ENCODE peak calls at places on chromosomes 6 and 20, in eight cellular contexts. One of them, this sample, is unnamed.
A peak's percentile ranks its signal among the peaks of the same experiment; 100 is the strongest.

GRCh38 chr20:33079267-33079666 is at the start of gene BPIFB4:
- DNase-seq in GM10248: no peak
- DNase-seq in fibroblast of pulmonary artery: no peak
- DNase-seq in AG04450: no peak
- DNase-seq in Calu3: no peak
- DNase-seq in WERI-Rb-1: no peak
- DNase-seq in GM12865: no peak
- DNase-seq in heart right ventricle: no peak
- DNase-seq in this sample: no peak

GRCh38 chr20:32189691-32190607 is 17.6 kb downstream of the PLAGL2 start:
- DNase-seq in GM10248: peak; percentile 48
- DNase-seq in fibroblast of pulmonary artery: no peak
- DNase-seq in AG04450: no peak
- DNase-seq in Calu3: no peak
- DNase-seq in WERI-Rb-1: peak; percentile 76
- DNase-seq in GM12865: no peak
- DNase-seq in heart right ventricle: peak; percentile 48
- DNase-seq in this sample: no peak

GRCh38 chr20:59152559-59153354 is 10.9 kb upstream of the ZNF831 start:
- DNase-seq in GM10248: no peak
- DNase-seq in fibroblast of pulmonary artery: no peak
- DNase-seq in AG04450: no peak
- DNase-seq in Calu3: no peak
- DNase-seq in WERI-Rb-1: no peak
- DNase-seq in GM12865: no peak
- DNase-seq in heart right ventricle: no peak
- DNase-seq in this sample: no peak

GRCh38 chr6:42349753-42350573 is 101.8 kb downstream of the TRERF1 start:
- DNase-seq in GM10248: no peak
- DNase-seq in fibroblast of pulmonary artery: no peak
- DNase-seq in AG04450: no peak
- DNase-seq in Calu3: no peak
- DNase-seq in WERI-Rb-1: peak; percentile 78
- DNase-seq in GM12865: no peak
- DNase-seq in heart right ventricle: no peak
- DNase-seq in this sample: no peak

GRCh38 chr20:33209789-33210188 is 7.4 kb upstream of the BPIFA3 start:
- DNase-seq in GM10248: peak; percentile 44
- DNase-seq in fibroblast of pulmonary artery: peak; percentile 66
- DNase-seq in AG04450: peak; percentile 20
- DNase-seq in Calu3: peak; percentile 89
- DNase-seq in WERI-Rb-1: peak; percentile 23
- DNase-seq in GM12865: peak; percentile 63
- DNase-seq in heart right ventricle: peak; percentile 64
- DNase-seq in this sample: peak; percentile 11

GRCh38 chr20:60365882-60366281 is 407.7 kb downstream of the CDH26 start:
- DNase-seq in GM10248: no peak
- DNase-seq in fibroblast of pulmonary artery: no peak
- DNase-seq in AG04450: no peak
- DNase-seq in Calu3: no peak
- DNase-seq in WERI-Rb-1: no peak
- DNase-seq in GM12865: no peak
- DNase-seq in heart right ventricle: no peak
- DNase-seq in this sample: no peak

GRCh38 chr20:16147916-16148315 is 425.3 kb downstream of the KIF16B start:
- DNase-seq in GM10248: no peak
- DNase-seq in fibroblast of pulmonary artery: no peak
- DNase-seq in AG04450: no peak
- DNase-seq in Calu3: no peak
- DNase-seq in WERI-Rb-1: no peak
- DNase-seq in GM12865: no peak
- DNase-seq in heart right ventricle: no peak
- DNase-seq in this sample: no peak

GRCh38 chr6:123956492-123957139 is 153.0 kb downstream of the NKAIN2 start:
- DNase-seq in GM10248: no peak
- DNase-seq in fibroblast of pulmonary artery: no peak
- DNase-seq in AG04450: no peak
- DNase-seq in Calu3: no peak
- DNase-seq in WERI-Rb-1: no peak
- DNase-seq in GM12865: no peak
- DNase-seq in heart right ventricle: no peak
- DNase-seq in this sample: no peak

GRCh38 chr20:64244870-64245603 is 10.5 kb upstream of the PCMTD2 start:
- DNase-seq in GM10248: no peak
- DNase-seq in fibroblast of pulmonary artery: no peak
- DNase-seq in AG04450: no peak
- DNase-seq in Calu3: no peak
- DNase-seq in WERI-Rb-1: no peak
- DNase-seq in GM12865: no peak
- DNase-seq in heart right ventricle: no peak
- DNase-seq in this sample: no peak

GRCh38 chr6:31822038-31822821 is 5.3 kb upstream of the HSPA1B start:
- DNase-seq in GM10248: peak; percentile 71
- DNase-seq in fibroblast of pulmonary artery: peak; percentile 89
- DNase-seq in AG04450: no peak
- DNase-seq in Calu3: peak; percentile 93
- DNase-seq in WERI-Rb-1: no peak
- DNase-seq in GM12865: peak; percentile 73
- DNase-seq in heart right ventricle: peak; percentile 78
- DNase-seq in this sample: peak; percentile 53

GRCh38 chr20:21391495-21392298 is 5.6 kb downstream of the NKX2-4 start:
- DNase-seq in GM10248: peak; percentile 43
- DNase-seq in fibroblast of pulmonary artery: no peak
- DNase-seq in AG04450: no peak
- DNase-seq in Calu3: no peak
- DNase-seq in WERI-Rb-1: no peak
- DNase-seq in GM12865: no peak
- DNase-seq in heart right ventricle: no peak
- DNase-seq in this sample: no peak

GRCh38 chr20:49112596-49113274 is 66.6 kb downstream of the CSE1L start:
- DNase-seq in GM10248: no peak
- DNase-seq in fibroblast of pulmonary artery: peak; percentile 17
- DNase-seq in AG04450: no peak
- DNase-seq in Calu3: no peak
- DNase-seq in WERI-Rb-1: no peak
- DNase-seq in GM12865: no peak
- DNase-seq in heart right ventricle: no peak
- DNase-seq in this sample: peak; percentile 59

GRCh38 chr20:61628480-61628879 is 376.4 kb downstream of the CDH4 start:
- DNase-seq in GM10248: no peak
- DNase-seq in fibroblast of pulmonary artery: no peak
- DNase-seq in AG04450: no peak
- DNase-seq in Calu3: no peak
- DNase-seq in WERI-Rb-1: no peak
- DNase-seq in GM12865: no peak
- DNase-seq in heart right ventricle: no peak
- DNase-seq in this sample: no peak

GRCh38 chr6:78528926-78529325 is 338.4 kb upstream of the IRAK1BP1 start:
- DNase-seq in GM10248: no peak
- DNase-seq in fibroblast of pulmonary artery: no peak
- DNase-seq in AG04450: no peak
- DNase-seq in Calu3: no peak
- DNase-seq in WERI-Rb-1: no peak
- DNase-seq in GM12865: no peak
- DNase-seq in heart right ventricle: no peak
- DNase-seq in this sample: no peak

GRCh38 chr6:15779726-15780125 is 116.9 kb upstream of the DTNBP1 start:
- DNase-seq in GM10248: no peak
- DNase-seq in fibroblast of pulmonary artery: no peak
- DNase-seq in AG04450: no peak
- DNase-seq in Calu3: no peak
- DNase-seq in WERI-Rb-1: no peak
- DNase-seq in GM12865: peak; percentile 4
- DNase-seq in heart right ventricle: no peak
- DNase-seq in this sample: no peak

GRCh38 chr6:7684843-7685242 is 41.1 kb upstream of the BMP6 start:
- DNase-seq in GM10248: no peak
- DNase-seq in fibroblast of pulmonary artery: no peak
- DNase-seq in AG04450: no peak
- DNase-seq in Calu3: no peak
- DNase-seq in WERI-Rb-1: no peak
- DNase-seq in GM12865: no peak
- DNase-seq in heart right ventricle: no peak
- DNase-seq in this sample: no peak

GRCh38 chr6:145031001-145031400 is 704.3 kb downstream of the EPM2A start:
- DNase-seq in GM10248: no peak
- DNase-seq in fibroblast of pulmonary artery: no peak
- DNase-seq in AG04450: no peak
- DNase-seq in Calu3: no peak
- DNase-seq in WERI-Rb-1: no peak
- DNase-seq in GM12865: no peak
- DNase-seq in heart right ventricle: no peak
- DNase-seq in this sample: no peak

GRCh38 chr20:17662333-17663039 is 19.6 kb downstream of the RRBP1 start:
- DNase-seq in GM10248: no peak
- DNase-seq in fibroblast of pulmonary artery: peak; percentile 86
- DNase-seq in AG04450: no peak
- DNase-seq in Calu3: no peak
- DNase-seq in WERI-Rb-1: no peak
- DNase-seq in GM12865: peak; percentile 40
- DNase-seq in heart right ventricle: no peak
- DNase-seq in this sample: peak; percentile 89

GRCh38 chr20:46994341-46994740 is 99.7 kb downstream of the EYA2 start:
- DNase-seq in GM10248: peak; percentile 63
- DNase-seq in fibroblast of pulmonary artery: no peak
- DNase-seq in AG04450: no peak
- DNase-seq in Calu3: peak; percentile 45
- DNase-seq in WERI-Rb-1: no peak
- DNase-seq in GM12865: peak; percentile 89
- DNase-seq in heart right ventricle: no peak
- DNase-seq in this sample: no peak

GRCh38 chr6:154410619-154411044 is 54.0 kb upstream of the IPCEF1 start:
- DNase-seq in GM10248: no peak
- DNase-seq in fibroblast of pulmonary artery: peak; percentile 97
- DNase-seq in AG04450: peak; percentile 91
- DNase-seq in Calu3: peak; percentile 42
- DNase-seq in WERI-Rb-1: no peak
- DNase-seq in GM12865: peak; percentile 24
- DNase-seq in heart right ventricle: no peak
- DNase-seq in this sample: peak; percentile 94

GRCh38 chr6:34834789-34835518 is 43.1 kb downstream of the BLTP3A start:
- DNase-seq in GM10248: no peak
- DNase-seq in fibroblast of pulmonary artery: peak; percentile 59
- DNase-seq in AG04450: no peak
- DNase-seq in Calu3: no peak
- DNase-seq in WERI-Rb-1: no peak
- DNase-seq in GM12865: no peak
- DNase-seq in heart right ventricle: no peak
- DNase-seq in this sample: peak; percentile 65

GRCh38 chr6:110858016-110858415 is 16.6 kb upstream of the AMD1 start:
- DNase-seq in GM10248: no peak
- DNase-seq in fibroblast of pulmonary artery: no peak
- DNase-seq in AG04450: no peak
- DNase-seq in Calu3: no peak
- DNase-seq in WERI-Rb-1: no peak
- DNase-seq in GM12865: no peak
- DNase-seq in heart right ventricle: no peak
- DNase-seq in this sample: no peak
- TF ChIP-seq CTCF in GM10248: no peak
- TF ChIP-seq CTCF in fibroblast of pulmonary artery: no peak
- TF ChIP-seq CTCF in AG04450: no peak
- TF ChIP-seq CTCF in Calu3: no peak
- TF ChIP-seq CTCF in WERI-Rb-1: no peak
- TF ChIP-seq CTCF in GM12865: no peak
- TF ChIP-seq CTCF in heart right ventricle: no peak
- TF ChIP-seq CTCF in this sample: no peak

GRCh38 chr6:4844108-4844507 is 67.9 kb downstream of the CDYL start:
- DNase-seq in GM10248: no peak
- DNase-seq in fibroblast of pulmonary artery: no peak
- DNase-seq in AG04450: no peak
- DNase-seq in Calu3: no peak
- DNase-seq in WERI-Rb-1: peak; percentile 46
- DNase-seq in GM12865: no peak
- DNase-seq in heart right ventricle: no peak
- DNase-seq in this sample: no peak
- TF ChIP-seq CTCF in GM10248: peak; percentile 24
- TF ChIP-seq CTCF in fibroblast of pulmonary artery: peak; percentile 7
- TF ChIP-seq CTCF in AG04450: no peak
- TF ChIP-seq CTCF in Calu3: no peak
- TF ChIP-seq CTCF in WERI-Rb-1: peak; percentile 64
- TF ChIP-seq CTCF in GM12865: peak; percentile 11
- TF ChIP-seq CTCF in heart right ventricle: no peak
- TF ChIP-seq CTCF in this sample: peak; percentile 50

DNA sequence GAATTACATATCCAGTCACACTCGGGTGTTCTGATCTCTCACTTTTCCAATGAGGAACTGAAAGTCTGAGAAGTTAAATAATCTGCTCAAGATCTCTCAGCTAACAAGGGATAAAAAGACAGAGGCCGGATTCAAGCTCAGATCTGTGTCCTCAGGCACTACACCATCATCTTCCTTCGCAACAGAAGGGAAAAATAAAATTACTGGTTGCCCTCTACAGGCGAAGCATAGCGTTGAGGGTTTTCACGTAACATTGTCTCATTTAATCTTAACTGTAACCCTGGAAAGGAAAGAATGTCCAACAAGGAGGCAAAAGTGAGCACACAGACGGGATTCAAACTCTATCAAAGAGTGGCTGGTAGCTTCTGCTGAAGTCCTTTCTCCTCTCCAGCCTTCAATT is 67.8 kb upstream of the ANKEF1 start:
- DNase-seq in GM10248: no peak
- DNase-seq in fibroblast of pulmonary artery: peak; percentile 18
- DNase-seq in AG04450: no peak
- DNase-seq in Calu3: no peak
- DNase-seq in WERI-Rb-1: no peak
- DNase-seq in GM12865: peak; percentile 7
- DNase-seq in heart right ventricle: no peak
- DNase-seq in this sample: no peak
- TF ChIP-seq CTCF in GM10248: no peak
- TF ChIP-seq CTCF in fibroblast of pulmonary artery: peak; percentile 36
- TF ChIP-seq CTCF in AG04450: peak; percentile 35
- TF ChIP-seq CTCF in Calu3: peak; percentile 27
- TF ChIP-seq CTCF in WERI-Rb-1: peak; percentile 51
- TF ChIP-seq CTCF in GM12865: peak; percentile 23
- TF ChIP-seq CTCF in heart right ventricle: no peak
- TF ChIP-seq CTCF in this sample: peak; percentile 60

GRCh38 chr6:159117541-159117940 is 51.7 kb upstream of the FNDC1 start:
- DNase-seq in GM10248: no peak
- DNase-seq in fibroblast of pulmonary artery: no peak
- DNase-seq in AG04450: no peak
- DNase-seq in Calu3: no peak
- DNase-seq in WERI-Rb-1: no peak
- DNase-seq in GM12865: peak; percentile 41
- DNase-seq in heart right ventricle: no peak
- DNase-seq in this sample: no peak

GRCh38 chr6:159121387-159121955 is 47.7 kb upstream of the FNDC1 start:
- DNase-seq in GM10248: no peak
- DNase-seq in fibroblast of pulmonary artery: no peak
- DNase-seq in AG04450: no peak
- DNase-seq in Calu3: no peak
- DNase-seq in WERI-Rb-1: no peak
- DNase-seq in GM12865: no peak
- DNase-seq in heart right ventricle: no peak
- DNase-seq in this sample: no peak

GRCh38 chr6:159119835-159120234 is 49.4 kb upstream of the FNDC1 start:
- DNase-seq in GM10248: no peak
- DNase-seq in fibroblast of pulmonary artery: no peak
- DNase-seq in AG04450: no peak
- DNase-seq in Calu3: no peak
- DNase-seq in WERI-Rb-1: no peak
- DNase-seq in GM12865: no peak
- DNase-seq in heart right ventricle: no peak
- DNase-seq in this sample: no peak

GRCh38 chr6:159117031-159117430 is 52.2 kb upstream of the FNDC1 start:
- DNase-seq in GM10248: no peak
- DNase-seq in fibroblast of pulmonary artery: peak; percentile 31
- DNase-seq in AG04450: no peak
- DNase-seq in Calu3: no peak
- DNase-seq in WERI-Rb-1: no peak
- DNase-seq in GM12865: no peak
- DNase-seq in heart right ventricle: no peak
- DNase-seq in this sample: peak; percentile 3

GRCh38 chr6:159118941-159119340 is 50.3 kb upstream of the FNDC1 start:
- DNase-seq in GM10248: no peak
- DNase-seq in fibroblast of pulmonary artery: no peak
- DNase-seq in AG04450: no peak
- DNase-seq in Calu3: no peak
- DNase-seq in WERI-Rb-1: no peak
- DNase-seq in GM12865: no peak
- DNase-seq in heart right ventricle: no peak
- DNase-seq in this sample: no peak
- TF ChIP-seq CTCF in GM10248: no peak
- TF ChIP-seq CTCF in fibroblast of pulmonary artery: no peak
- TF ChIP-seq CTCF in AG04450: no peak
- TF ChIP-seq CTCF in Calu3: no peak
- TF ChIP-seq CTCF in WERI-Rb-1: no peak
- TF ChIP-seq CTCF in GM12865: no peak
- TF ChIP-seq CTCF in heart right ventricle: no peak
- TF ChIP-seq CTCF in this sample: no peak

This sample was measured in brain microvascular endothelial cell.